ENCODE peak calls at places on chromosomes 5 and 9, in nine cellular contexts. Y, E, Z, C, Q, B, D, H and L are unnamed samples.

GRCh38 chr9:126925876-126926275 is 11.3 kb downstream of the RALGPS1 start:
- DNase-seq in Y (no peak), E (no peak), Z (no peak), C (no peak), Q (no peak), B (peak), D (no peak), H (no peak), L (no peak)

GRCh38 chr9:127844821-127845359 is 9.6 kb downstream of the ENG start:
- DNase-seq in Y (peak), E (no peak), Z (no peak), C (no peak), Q (peak), B (no peak), D (no peak), H (no peak), L (no peak)

GRCh38 chr5:43602818-43603534 is at the start of gene NNT:
- DNase-seq in Y (peak), E (peak), Z (peak), C (peak), Q (peak), B (peak), D (no peak), H (peak), L (peak)

GRCh38 chr9:132266017-132266416 is 88.8 kb downstream of the SETX start:
- DNase-seq in Y (no peak), E (no peak), Z (no peak), C (no peak), Q (no peak), B (no peak), D (no peak), H (no peak), L (no peak)

GRCh38 chr9:123522921-123523320 is 166.9 kb downstream of the CRB2 start:
- DNase-seq in Y (no peak), E (peak), Z (no peak), C (no peak), Q (no peak), B (peak), D (no peak), H (no peak), L (no peak)

GRCh38 chr5:58683567-58683966 is 100.7 kb downstream of the RAB3C start:
- DNase-seq in Y (no peak), E (no peak), Z (no peak), C (no peak), Q (no peak), B (no peak), D (no peak), H (no peak), L (no peak)

GRCh38 chr9:124882221-124882620 is 20.3 kb downstream of the ARPC5L start:
- DNase-seq in Y (no peak), E (no peak), Z (no peak), C (peak), Q (peak), B (no peak), D (no peak), H (no peak), L (no peak)

GRCh38 chr9:131448818-131449217 is 53.9 kb upstream of the POMT1 start:
- DNase-seq in Y (no peak), E (no peak), Z (no peak), C (peak), Q (no peak), B (no peak), D (no peak), H (no peak), L (no peak)

DNA sequence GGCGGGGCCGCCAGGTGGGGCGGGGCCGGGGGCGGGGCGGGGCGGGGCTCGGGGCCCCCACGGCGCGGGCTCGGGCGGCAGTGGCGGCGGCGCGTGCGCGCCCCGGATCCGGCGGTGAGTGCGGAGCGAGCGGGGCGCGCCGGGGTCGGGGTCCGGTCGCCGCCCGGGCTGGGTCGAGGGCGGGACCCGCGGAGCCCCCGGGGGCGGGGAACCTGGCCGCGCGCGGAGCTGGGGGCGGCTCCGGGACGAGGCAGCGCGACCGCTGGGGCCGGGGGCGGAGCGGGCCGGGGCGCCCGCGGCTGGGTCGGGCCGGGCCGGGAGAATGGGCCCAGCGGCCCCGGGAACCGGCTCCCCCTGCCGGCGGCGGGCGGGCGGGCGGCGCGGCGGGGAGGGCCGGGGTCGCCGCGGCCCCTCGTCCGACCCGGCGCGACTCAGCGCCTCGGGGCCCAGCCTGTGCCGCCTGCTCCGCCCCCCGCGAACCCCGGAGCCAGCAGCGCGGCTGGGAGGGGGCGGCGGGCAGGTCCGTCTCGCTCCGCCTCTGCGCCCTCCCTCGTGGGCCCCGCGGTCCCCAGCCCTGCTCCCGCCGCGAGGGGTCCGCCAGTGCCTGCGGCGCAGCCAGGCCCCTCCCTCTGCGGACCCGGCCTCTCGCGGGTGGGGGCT is 3.1 kb downstream of the EGFL7 start:
- DNase-seq in Y (no peak), E (no peak), Z (no peak), C (no peak), Q (peak), B (no peak), D (no peak), H (no peak), L (no peak)
- TF ChIP-seq CTCF in Y (no peak), E (no peak), Z (no peak), C (no peak), Q (no peak), B (no peak), D (peak), H (no peak), L (no peak)

DNA sequence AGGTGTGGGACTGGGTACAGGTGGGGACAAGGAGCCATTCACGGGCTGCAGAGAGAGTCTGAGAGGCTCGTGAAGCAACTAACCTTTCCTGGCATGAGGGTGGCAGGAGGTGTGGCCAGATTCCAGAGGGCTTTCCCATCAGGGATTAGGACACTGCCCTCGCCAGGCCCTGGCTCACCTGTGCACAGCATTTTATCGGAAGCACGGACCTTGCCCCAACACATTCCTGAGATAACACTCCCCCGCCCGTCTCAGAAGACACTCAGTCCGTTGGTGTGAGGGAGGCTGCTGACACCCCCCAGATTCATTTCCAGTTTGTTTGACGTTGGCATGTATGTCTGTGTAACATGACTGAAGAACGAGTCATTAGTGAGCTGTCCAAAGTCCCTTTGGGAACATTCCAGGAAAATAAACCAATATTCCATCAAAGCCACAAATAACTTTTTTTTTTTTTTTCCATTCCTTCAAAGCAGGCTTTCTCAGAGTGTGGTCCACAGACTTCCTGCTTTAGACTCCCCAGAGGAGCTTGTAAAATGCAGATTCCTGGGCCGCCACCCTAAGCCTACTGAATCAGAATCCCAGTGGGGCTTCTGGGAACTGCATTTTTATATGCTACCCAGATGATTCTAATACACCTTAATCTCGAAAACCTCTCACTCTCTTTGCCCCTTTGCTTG is 23.4 kb downstream of the WWC1 start:
- DNase-seq in Y (peak), E (peak), Z (no peak), C (peak), Q (peak), B (no peak), D (peak), H (no peak), L (no peak)
- TF ChIP-seq CTCF in Y (no peak), E (no peak), Z (peak), C (no peak), Q (no peak), B (no peak), D (no peak), H (peak), L (no peak)

DNA sequence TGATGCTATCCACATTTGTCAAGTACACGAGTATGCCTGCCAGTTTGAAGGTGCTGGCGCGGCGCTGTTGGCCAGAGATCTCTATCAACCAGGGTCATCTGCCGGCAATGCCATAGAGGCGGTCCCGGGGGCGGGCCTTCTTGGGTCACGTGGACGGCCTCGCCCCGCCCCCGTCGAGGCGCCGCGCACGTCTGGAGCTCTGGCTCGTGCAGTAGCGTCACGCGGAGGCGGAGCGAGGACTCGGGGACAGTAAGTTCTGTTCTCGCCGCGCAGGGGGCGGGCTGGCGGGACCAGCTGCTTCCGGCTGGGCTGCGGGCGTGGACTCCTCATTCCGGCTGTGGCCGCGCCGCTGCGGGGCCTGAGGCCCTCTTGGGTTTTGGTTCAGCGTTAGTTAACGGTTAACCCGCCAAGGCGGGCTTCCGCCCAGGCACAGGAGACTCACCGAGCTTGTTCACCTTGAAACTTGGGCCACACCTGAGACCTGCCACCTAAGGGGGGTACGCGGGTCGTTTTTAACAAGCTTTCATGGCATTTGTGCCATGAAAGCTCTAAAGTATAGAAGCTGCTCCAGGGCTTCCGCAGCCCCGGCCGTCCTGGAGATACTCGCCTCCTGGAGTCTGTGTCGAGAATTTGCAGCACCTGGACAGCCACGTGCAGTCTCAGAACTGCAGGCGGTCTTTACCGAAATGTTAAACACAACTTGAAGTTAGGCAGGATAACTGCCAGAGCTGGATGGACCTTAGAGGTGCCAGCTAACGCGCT is at the start of gene RFESD:
- DNase-seq in Y (peak), E (peak), Z (peak), C (peak), Q (peak), B (peak), D (peak), H (peak), L (peak)
- TF ChIP-seq CTCF in Y (no peak), E (no peak), Z (peak), C (no peak), Q (no peak), B (no peak), D (peak), H (no peak), L (peak)

DNA sequence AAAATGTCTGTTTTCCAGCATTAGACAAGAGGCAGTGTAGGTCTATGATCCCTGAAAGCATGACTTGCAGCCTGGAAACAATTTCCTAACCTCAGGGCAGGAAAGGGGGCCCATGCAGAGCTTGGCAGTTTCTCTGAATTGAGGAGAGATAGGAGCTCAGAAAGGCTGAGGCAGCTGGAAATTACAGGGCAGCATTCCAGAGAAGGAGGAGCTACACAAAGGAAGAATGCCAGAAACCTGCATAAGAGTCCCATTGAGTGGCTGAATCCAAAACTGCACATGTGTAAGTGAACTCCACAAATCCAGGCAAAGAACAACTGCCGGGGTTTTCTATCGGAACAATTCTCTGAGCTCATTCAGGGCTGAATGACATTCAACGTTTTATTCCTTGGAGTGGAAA is 346.8 kb downstream of the PIK3R1 start:
- DNase-seq in Y (peak), E (peak), Z (no peak), C (no peak), Q (no peak), B (no peak), D (no peak), H (no peak), L (no peak)
- TF ChIP-seq CTCF in Y (no peak), E (no peak), Z (no peak), C (no peak), Q (no peak), B (no peak), D (no peak), H (no peak), L (no peak)

GRCh38 chr5:68751651-68752050 is 342.2 kb upstream of the SLC30A5 start:
- DNase-seq in Y (no peak), E (no peak), Z (no peak), C (no peak), Q (no peak), B (no peak), D (no peak), H (no peak), L (no peak)

GRCh38 chr5:68749076-68749475 is 344.7 kb upstream of the SLC30A5 start:
- DNase-seq in Y (no peak), E (no peak), Z (no peak), C (no peak), Q (no peak), B (no peak), D (no peak), H (no peak), L (no peak)

GRCh38 chr5:68747077-68747420 is 346.8 kb upstream of the SLC30A5 start:
- DNase-seq in Y (no peak), E (no peak), Z (no peak), C (no peak), Q (no peak), B (no peak), D (no peak), H (no peak), L (no peak)

GRCh38 chr5:68746220-68747076 is 347.4 kb upstream of the SLC30A5 start:
- DNase-seq in Y (no peak), E (no peak), Z (no peak), C (no peak), Q (no peak), B (no peak), D (no peak), H (no peak), L (no peak)

DNA sequence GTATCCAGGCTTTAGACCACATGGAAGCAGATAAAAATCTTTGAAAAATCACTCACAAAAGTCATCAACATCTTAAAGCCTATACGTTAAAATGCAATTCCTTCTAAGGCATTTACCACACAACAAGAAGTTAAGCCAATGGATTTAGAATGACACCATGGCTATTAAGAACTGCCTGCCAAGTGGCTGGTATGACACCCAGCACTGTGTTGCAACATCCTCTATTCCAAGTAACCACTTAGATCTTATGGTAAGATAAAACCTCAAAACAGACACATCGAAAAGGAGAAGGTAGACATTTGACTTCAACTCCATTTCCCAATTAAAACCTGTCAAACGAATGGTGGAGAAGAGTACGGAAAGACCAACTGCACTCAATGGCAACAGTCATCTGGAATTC is 344.2 kb upstream of the SLC30A5 start:
- DNase-seq in Y (no peak), E (no peak), Z (no peak), C (no peak), Q (no peak), B (no peak), D (no peak), H (no peak), L (no peak)
- TF ChIP-seq CTCF in Y (no peak), E (no peak), Z (no peak), C (no peak), Q (no peak), B (no peak), D (no peak), H (no peak), L (no peak)